ENCODE peak calls at places on chromosomes 6 and 20, in seven cellular contexts. M is IMR-90, B is H9, U is mesendoderm, P is H1, D is mesenchymal stem cell, N is trophoblast cell. L is an unnamed sample.

GRCh38 chr6:145787688-145788087 is 26.9 kb downstream of the FBXO30 start:
- DNase-seq in M (no peak), B (no peak), U (no peak), P (no peak), D (no peak), N (no peak), L (no peak)

GRCh38 chr20:53079483-53079810 is 107.3 kb downstream of the TSHZ2 start:
- DNase-seq in M (no peak), B (no peak), U (no peak), P (no peak), D (no peak), N (no peak), L (no peak)

GRCh38 chr6:117558818-117559217 is 43.5 kb downstream of the GOPC start:
- DNase-seq in M (no peak), B (no peak), U (no peak), P (no peak), D (no peak), N (no peak), L (no peak)

GRCh38 chr20:42441862-42442196 is 747.9 kb downstream of the PTPRT start:
- DNase-seq in M (no peak), B (no peak), U (no peak), P (no peak), D (no peak), N (no peak), L (no peak)

GRCh38 chr6:75205776-75206334 is at the start of gene COL12A1:
- DNase-seq in M (peak), B (peak), U (peak), P (no peak), D (peak), N (peak), L (peak)

GRCh38 chr6:117600008-117600743 is 2.1 kb downstream of the GOPC start:
- DNase-seq in M (peak), B (no peak), U (no peak), P (no peak), D (no peak), N (no peak), L (no peak)

GRCh38 chr6:132978685-132979084 is 164.3 kb downstream of the RPS12 start:
- DNase-seq in M (peak), B (no peak), U (no peak), P (no peak), D (no peak), N (peak), L (no peak)

GRCh38 chr6:41427642-41428401 is 92.4 kb downstream of the NCR2 start:
- DNase-seq in M (no peak), B (peak), U (peak), P (peak), D (no peak), N (peak), L (no peak)

GRCh38 chr6:11622156-11622555 is 84.6 kb downstream of the TMEM170B start:
- DNase-seq in M (no peak), B (no peak), U (no peak), P (no peak), D (peak), N (no peak), L (no peak)

GRCh38 chr20:25686081-25687077 is 10.3 kb downstream of the ZNF337 start:
- DNase-seq in M (no peak), B (no peak), U (no peak), P (no peak), D (no peak), N (no peak), L (no peak)

GRCh38 chr6:19424853-19425252 is 412.3 kb upstream of the ID4 start:
- DNase-seq in M (no peak), B (no peak), U (no peak), P (no peak), D (no peak), N (no peak), L (no peak)

GRCh38 chr6:111555041-111555440 is 50.6 kb downstream of the TRAF3IP2 start:
- DNase-seq in M (peak), B (no peak), U (no peak), P (no peak), D (no peak), N (no peak), L (no peak)

GRCh38 chr6:34557228-34557627 is 1.1 kb upstream of the SPDEF start:
- DNase-seq in M (no peak), B (no peak), U (no peak), P (no peak), D (no peak), N (no peak), L (no peak)

GRCh38 chr20:21101453-21102251 is 4.5 kb downstream of the LINC00237 start:
- DNase-seq in M (no peak), B (peak), U (peak), P (no peak), D (no peak), N (peak), L (no peak)

GRCh38 chr6:154298297-154298696 is 58.3 kb downstream of the IPCEF1 start:
- DNase-seq in M (peak), B (no peak), U (no peak), P (no peak), D (peak), N (no peak), L (no peak)

GRCh38 chr6:42296614-42297013 is 79.0 kb upstream of the MRPS10 start:
- DNase-seq in M (peak), B (no peak), U (no peak), P (no peak), D (no peak), N (no peak), L (no peak)

GRCh38 chr6:16472349-16473069 is 234.1 kb downstream of the GMPR start:
- DNase-seq in M (peak), B (no peak), U (peak), P (no peak), D (peak), N (peak), L (no peak)

GRCh38 chr6:167954151-167954550 is 43.3 kb upstream of the KIF25 start:
- DNase-seq in M (no peak), B (no peak), U (no peak), P (no peak), D (no peak), N (peak), L (no peak)

GRCh38 chr6:148760568-148761531 is 14.0 kb downstream of the UST start:
- DNase-seq in M (peak), B (peak), U (peak), P (no peak), D (peak), N (no peak), L (peak)

GRCh38 chr6:161889324-161889723 is 615.5 kb upstream of the AGPAT4 start:
- DNase-seq in M (no peak), B (no peak), U (no peak), P (no peak), D (no peak), N (peak), L (no peak)

GRCh38 chr6:48177786-48178185 is 66.8 kb upstream of the PTCHD4 start:
- DNase-seq in M (no peak), B (no peak), U (no peak), P (no peak), D (no peak), N (no peak), L (no peak)

GRCh38 chr20:24362080-24362479 is 107.3 kb upstream of the SYNDIG1 start:
- DNase-seq in M (no peak), B (no peak), U (no peak), P (no peak), D (no peak), N (no peak), L (no peak)

GRCh38 chr6:12343440-12344162 is 53.4 kb downstream of the EDN1 start:
- DNase-seq in M (peak), B (no peak), U (no peak), P (no peak), D (no peak), N (peak), L (no peak)

GRCh38 chr6:79630883-79631799 is at the start of gene SH3BGRL2:
- DNase-seq in M (peak), B (peak), U (peak), P (peak), D (peak), N (peak), L (peak)

GRCh38 chr20:20203784-20204183 is 151.5 kb downstream of the CFAP61 start:
- DNase-seq in M (no peak), B (no peak), U (no peak), P (no peak), D (no peak), N (no peak), L (no peak)

GRCh38 chr6:57305112-57305511 is 12.3 kb upstream of the PRIM2 start:
- DNase-seq in M (no peak), B (no peak), U (no peak), P (no peak), D (no peak), N (no peak), L (no peak)

GRCh38 chr6:87334683-87335082 is 5.6 kb upstream of the GJB7 start:
- DNase-seq in M (peak), B (no peak), U (peak), P (no peak), D (no peak), N (no peak), L (no peak)

GRCh38 chr6:87333591-87334181 is 4.6 kb upstream of the GJB7 start:
- DNase-seq in M (peak), B (no peak), U (peak), P (no peak), D (peak), N (no peak), L (no peak)

GRCh38 chr6:87336367-87336766 is 7.3 kb upstream of the GJB7 start:
- DNase-seq in M (no peak), B (no peak), U (peak), P (no peak), D (no peak), N (no peak), L (no peak)

GRCh38 chr6:87330961-87331360 is 1.9 kb upstream of the GJB7 start:
- DNase-seq in M (no peak), B (no peak), U (no peak), P (no peak), D (no peak), N (no peak), L (no peak)

DNA sequence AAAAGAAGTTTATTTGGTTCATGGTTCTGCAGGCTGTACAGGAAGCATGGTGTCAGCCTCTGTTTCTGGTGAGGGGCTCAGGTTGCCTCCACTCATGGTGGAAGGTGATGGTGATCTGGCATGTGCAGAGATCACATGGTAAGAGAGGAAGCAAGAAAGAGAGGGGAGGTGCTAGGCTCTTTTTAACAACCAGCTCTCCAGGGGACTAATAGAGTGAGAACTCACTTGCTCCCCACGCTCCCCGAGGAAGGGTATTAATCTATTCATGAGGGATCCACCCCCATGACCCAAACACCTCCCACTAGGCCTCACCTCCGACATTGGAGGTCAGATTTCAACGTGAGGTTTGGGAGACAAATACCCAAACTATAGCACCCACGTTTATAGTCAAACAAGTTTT is 4.0 kb upstream of the GJB7 start:
- DNase-seq in M (no peak), B (no peak), U (peak), P (no peak), D (no peak), N (no peak), L (no peak)
- H2AK5ac ChIP-seq in M (no peak), B (no peak), U (no peak), P (no peak), D (no peak), N (no peak), L (no peak)

DNA sequence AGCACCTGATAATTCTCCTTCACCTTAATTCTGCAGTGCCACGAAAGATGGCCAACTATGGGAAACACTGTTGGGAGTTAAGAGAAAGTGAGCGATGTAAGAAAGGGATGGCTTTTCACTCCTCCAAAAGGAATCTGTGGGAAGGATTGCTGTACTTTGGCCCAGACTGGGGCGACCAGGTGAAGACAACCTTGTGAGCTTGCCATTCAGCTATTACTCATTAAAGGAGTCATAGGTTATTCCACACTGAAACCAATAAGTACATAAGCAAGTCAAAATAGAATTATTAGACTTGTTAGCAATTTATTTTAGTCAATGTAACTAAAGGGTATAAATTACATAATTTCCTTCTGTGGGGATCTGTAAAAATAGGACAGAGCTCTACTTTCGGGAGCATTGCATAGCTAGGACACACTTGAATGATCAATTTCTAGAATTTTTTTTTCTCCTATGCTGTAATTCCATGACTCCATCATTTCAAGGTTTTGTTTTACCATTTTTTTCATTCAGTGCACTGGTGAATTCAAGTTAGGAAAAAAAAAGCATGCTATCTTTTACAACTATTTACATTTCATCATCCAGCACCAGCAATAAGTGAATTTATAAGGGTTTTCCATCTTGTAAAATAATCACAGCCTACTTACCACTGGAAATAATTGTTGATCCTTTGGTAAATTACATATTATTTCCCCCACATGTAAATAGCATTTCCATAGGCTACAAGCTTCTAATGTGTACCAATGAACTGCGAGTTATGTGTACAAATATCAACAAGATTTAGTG is 231.7 kb downstream of the SIM1 start:
- DNase-seq in M (no peak), B (no peak), U (no peak), P (no peak), D (no peak), N (no peak), L (no peak)
- H2AK5ac ChIP-seq in M (no peak), B (no peak), U (no peak), P (no peak), D (no peak), N (no peak), L (no peak)

DNA sequence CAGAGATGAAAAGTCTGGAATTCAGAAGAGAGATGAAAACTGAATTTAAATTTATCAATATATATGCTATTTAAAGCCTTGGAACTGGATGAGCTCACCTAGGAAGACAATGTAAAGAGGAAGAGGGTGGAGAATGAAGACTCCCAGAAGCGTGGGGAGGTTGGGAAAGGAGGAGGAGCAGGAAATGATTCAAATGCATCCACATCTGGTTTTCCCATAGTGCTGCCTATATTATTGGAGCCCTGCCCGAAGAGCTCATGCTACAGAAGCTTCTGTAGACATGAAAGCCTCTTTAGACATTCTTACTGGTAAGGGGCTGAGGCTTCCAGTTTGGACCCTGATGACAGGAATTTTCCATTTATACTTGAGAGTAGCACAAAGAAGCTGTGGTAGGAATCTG is 19.2 kb downstream of the PDE7B start:
- DNase-seq in M (peak), B (no peak), U (no peak), P (no peak), D (peak), N (no peak), L (no peak)
- H2AK5ac ChIP-seq in M (peak), B (no peak), U (no peak), P (no peak), D (no peak), N (no peak), L (no peak)

GRCh38 chr6:1854296-1854695 is 244.6 kb downstream of the FOXC1 start:
- DNase-seq in M (no peak), B (no peak), U (no peak), P (no peak), D (no peak), N (no peak), L (no peak)

GRCh38 chr6:1858191-1858590 is 248.5 kb downstream of the FOXC1 start:
- DNase-seq in M (no peak), B (no peak), U (no peak), P (no peak), D (no peak), N (no peak), L (no peak)

GRCh38 chr6:1855890-1856289 is 246.2 kb downstream of the FOXC1 start:
- DNase-seq in M (no peak), B (no peak), U (no peak), P (no peak), D (no peak), N (peak), L (no peak)

GRCh38 chr6:1858865-1859264 is 249.2 kb downstream of the FOXC1 start:
- DNase-seq in M (no peak), B (no peak), U (no peak), P (no peak), D (no peak), N (no peak), L (no peak)

GRCh38 chr6:1856381-1856780 is 246.7 kb downstream of the FOXC1 start:
- DNase-seq in M (peak), B (no peak), U (no peak), P (no peak), D (peak), N (no peak), L (no peak)
- H2AK5ac ChIP-seq in M (no peak), B (no peak), U (no peak), P (no peak), D (no peak), N (no peak), L (no peak)

GRCh38 chr6:135832186-135832585 is 19.3 kb upstream of the PDE7B start:
- DNase-seq in M (no peak), B (no peak), U (no peak), P (no peak), D (no peak), N (no peak), L (no peak)
- H2AK5ac ChIP-seq in M (no peak), B (no peak), U (no peak), P (no peak), D (no peak), N (no peak), L (no peak)

DNA sequence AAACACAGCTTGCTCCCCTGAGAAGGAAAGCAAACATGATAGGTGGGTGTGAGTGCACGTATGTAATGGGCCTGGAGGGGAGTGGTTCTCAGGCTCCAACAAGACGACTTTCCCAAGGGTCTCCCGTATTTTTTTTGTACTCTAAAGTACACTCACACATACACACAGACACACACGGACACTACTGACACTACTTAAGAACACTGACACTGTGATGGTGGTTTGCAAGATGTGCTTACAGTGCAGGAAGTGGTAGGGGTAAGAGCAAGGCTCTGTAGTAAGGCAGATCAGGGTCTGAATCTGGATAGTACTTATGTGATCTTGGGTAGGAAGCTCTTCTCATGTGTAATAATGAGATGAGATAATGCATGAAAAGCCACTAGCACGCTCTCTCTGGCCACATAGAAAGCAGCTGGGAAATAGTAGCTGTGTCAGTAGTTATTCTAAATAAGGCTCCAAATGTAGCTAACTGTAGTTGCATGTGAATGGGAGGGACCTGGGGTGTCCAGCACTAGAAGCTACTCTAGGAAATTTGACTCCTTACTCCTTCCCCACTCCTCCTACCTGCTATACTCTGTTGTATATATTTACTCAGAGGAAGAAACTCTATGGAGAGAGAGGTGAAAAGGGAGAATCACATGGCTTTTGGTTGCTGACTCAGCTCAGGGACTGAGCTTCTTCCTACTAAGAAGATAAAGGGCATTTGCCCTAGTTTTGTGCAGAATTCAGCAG is 8.4 kb upstream of the ZBTB24 start:
- DNase-seq in M (peak), B (no peak), U (no peak), P (no peak), D (peak), N (no peak), L (no peak)
- H2AK5ac ChIP-seq in M (no peak), B (no peak), U (no peak), P (no peak), D (no peak), N (no peak), L (no peak)

GRCh38 chr6:95243091-95243490 is 334.2 kb upstream of the MANEA start:
- DNase-seq in M (peak), B (no peak), U (no peak), P (no peak), D (no peak), N (no peak), L (no peak)
- H2AK5ac ChIP-seq in M (no peak), B (no peak), U (no peak), P (no peak), D (no peak), N (no peak), L (no peak)

L was measured in neuronal stem cell.